ENCODE peak calls at places on chromosomes 3 and 15, in four cellular contexts. P, B, I and Y are unnamed samples. For H3K79me2, the result is how much of the 10 kb centered on the place peaks cover.

GRCh38 chr3:153783804-153784203 is 337.4 kb upstream of the ARHGEF26 start:
- DNase-seq in P (no peak), B (no peak), I (no peak), Y (no peak)

GRCh38 chr15:65569728-65570127 is 39.5 kb downstream of the HACD3 start:
- DNase-seq in P (no peak), B (no peak), I (no peak), Y (no peak)

GRCh38 chr3:52798978-52799476 is 4.4 kb downstream of the ITIH3 start:
- DNase-seq in P (no peak), B (peak), I (peak), Y (no peak)

GRCh38 chr3:71089271-71089670 is 494.3 kb downstream of the FOXP1 start:
- DNase-seq in P (no peak), B (no peak), I (no peak), Y (no peak)

GRCh38 chr3:85627899-85628298 is 669.1 kb downstream of the CADM2 start:
- DNase-seq in P (no peak), B (no peak), I (no peak), Y (no peak)

GRCh38 chr3:99049164-99049563 is 147.7 kb upstream of the DCBLD2 start:
- DNase-seq in P (no peak), B (no peak), I (no peak), Y (no peak)

GRCh38 chr3:38473229-38473628 is 19.5 kb downstream of the ACVR2B start:
- DNase-seq in P (no peak), B (no peak), I (no peak), Y (no peak)

GRCh38 chr3:113620091-113620490 is 76.4 kb downstream of the USF3 start:
- DNase-seq in P (no peak), B (no peak), I (no peak), Y (no peak)

GRCh38 chr15:59501531-59502113 is 63.6 kb downstream of the FAM81A start:
- DNase-seq in P (peak), B (peak), I (peak), Y (peak)

GRCh38 chr3:14925729-14926591 is 21.4 kb upstream of the NR2C2 start:
- DNase-seq in P (peak), B (peak), I (peak), Y (peak)

GRCh38 chr15:98700501-98700900 is 52.2 kb downstream of the IGF1R start:
- DNase-seq in P (no peak), B (no peak), I (no peak), Y (no peak)

GRCh38 chr3:124860599-124860998 is 26.6 kb downstream of the ITGB5 start:
- DNase-seq in P (peak), B (peak), I (no peak), Y (peak)

GRCh38 chr3:38219609-38220197 is 45.9 kb upstream of the SLC22A13 start:
- DNase-seq in P (no peak), B (no peak), I (no peak), Y (no peak)

GRCh38 chr15:85112997-85113396 is 131.3 kb downstream of the PDE8A start:
- DNase-seq in P (no peak), B (no peak), I (no peak), Y (no peak)

GRCh38 chr3:26712211-26713026 is 89.8 kb downstream of the LRRC3B start:
- DNase-seq in P (peak), B (peak), I (peak), Y (peak)

GRCh38 chr3:151282921-151283320 is 4.6 kb upstream of the P2RY14 start:
- DNase-seq in P (peak), B (peak), I (peak), Y (peak)

DNA sequence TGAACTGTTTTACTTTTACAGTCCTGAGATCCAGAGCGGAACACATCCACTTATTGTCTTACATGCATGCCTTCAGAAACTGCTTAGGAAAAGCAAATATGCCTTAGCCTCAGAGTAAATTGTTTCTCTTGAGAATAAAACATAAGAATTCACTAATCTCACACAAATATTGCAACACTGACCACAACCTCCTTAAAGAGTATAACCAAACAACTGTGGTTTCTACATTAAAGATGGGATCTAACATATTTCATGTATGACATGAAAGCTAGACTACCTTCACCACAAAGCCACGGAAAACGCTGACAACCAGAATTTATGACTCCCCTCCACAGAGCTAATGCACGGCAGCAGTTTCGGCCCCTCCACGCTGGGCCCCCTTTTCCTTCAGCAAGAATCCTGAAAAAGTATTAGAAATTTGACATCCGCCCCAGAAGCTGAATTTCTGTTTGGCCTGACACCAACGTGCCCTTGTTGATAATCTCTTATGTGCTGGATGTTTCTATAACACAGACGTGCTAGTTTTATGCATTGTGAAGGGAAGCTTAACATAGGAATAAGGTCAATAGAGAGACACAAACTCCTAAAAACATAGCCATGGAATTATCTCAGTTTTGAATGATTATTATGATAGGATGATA is 84.6 kb downstream of the GREM1 start:
- DNase-seq in P (peak), B (no peak), I (no peak), Y (no peak)
- H3K4me3 ChIP-seq in P (no peak), B (no peak), I (no peak), Y (no peak)

GRCh38 chr15:76973906-76974305 is 21.0 kb upstream of the PSTPIP1 start:
- DNase-seq in P (no peak), B (no peak), I (no peak), Y (no peak)
- H3K79me2 ChIP-seq in P (under half), B (under half), I (under half), Y (under half)

DNA sequence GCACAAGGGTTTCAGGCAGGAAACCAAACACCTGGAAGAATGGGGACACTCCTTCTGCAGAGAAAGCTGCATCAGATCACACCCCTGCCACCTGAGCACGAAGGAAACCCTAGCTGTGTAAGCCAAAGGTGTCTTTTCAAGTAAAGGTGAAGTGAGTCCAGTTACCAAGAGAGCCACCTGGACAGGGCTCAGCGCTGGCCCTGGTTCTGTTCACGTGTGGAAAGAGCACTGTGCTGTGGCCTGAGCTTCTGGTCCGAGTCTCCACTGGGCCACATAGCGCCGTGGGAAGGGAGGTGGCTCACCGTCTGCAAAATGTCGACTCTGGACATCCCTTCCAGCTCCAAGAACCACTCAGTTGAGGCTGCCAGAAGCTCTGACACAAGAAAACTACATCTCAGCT is 151.1 kb downstream of the ADAMTS17 start:
- DNase-seq in P (no peak), B (no peak), I (no peak), Y (no peak)
- H3K4me2 ChIP-seq in P (no peak), B (no peak), I (peak), Y (no peak)

DNA sequence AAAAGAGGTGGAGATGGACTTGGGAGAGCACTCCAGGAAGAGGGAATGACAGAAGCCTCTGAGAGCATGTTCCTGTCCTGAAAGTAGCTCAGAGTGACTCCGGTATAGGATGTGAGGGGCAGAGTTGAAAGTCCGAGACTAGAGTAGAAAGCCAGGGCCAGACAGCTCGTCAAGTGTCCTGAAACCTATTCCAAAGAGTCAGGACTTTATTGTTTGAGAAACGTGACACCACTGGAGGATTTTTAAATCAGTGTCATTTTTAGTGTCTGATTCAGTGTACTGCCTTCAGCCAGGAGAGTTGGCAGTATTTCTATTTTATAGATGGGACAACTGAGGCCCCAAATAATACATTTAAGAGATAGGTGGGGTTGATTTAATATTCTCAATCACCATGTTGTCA is 1.6 kb upstream of the RBMS3 start:
- DNase-seq in P (no peak), B (no peak), I (no peak), Y (no peak)
- H3K4me3 ChIP-seq in P (peak), B (no peak), I (no peak), Y (no peak)